ENCODE peak calls at places on chromosomes 6 and 20, in six cellular contexts. One of them, this sample, is unnamed.

GRCh38 chr6:35764238-35764896 is 12.0 kb upstream of the CLPSL2 start:
- DNase-seq in astrocyte of the spinal cord: no peak
- DNase-seq in bronchial epithelial cell: peak
- DNase-seq in WTC11: peak
- DNase-seq in GF-D8: no peak
- DNase-seq in MCF 10A: no peak
- DNase-seq in this sample: no peak

GRCh38 chr6:152571089-152571488 is 66.1 kb downstream of the SYNE1 start:
- DNase-seq in astrocyte of the spinal cord: no peak
- DNase-seq in GF-D8: no peak
- DNase-seq in bronchial epithelial cell: no peak
- DNase-seq in MCF 10A: peak
- DNase-seq in WTC11: no peak
- DNase-seq in this sample: no peak

GRCh38 chr6:140269766-140270165 is 895.3 kb upstream of the CITED2 start:
- DNase-seq in bronchial epithelial cell: peak
- DNase-seq in WTC11: no peak
- DNase-seq in astrocyte of the spinal cord: peak
- DNase-seq in GF-D8: no peak
- DNase-seq in MCF 10A: peak
- DNase-seq in this sample: no peak

GRCh38 chr6:44072959-44073611 is 54.2 kb downstream of the MRPL14 start:
- DNase-seq in MCF 10A: peak
- DNase-seq in GF-D8: no peak
- DNase-seq in WTC11: peak
- DNase-seq in astrocyte of the spinal cord: peak
- DNase-seq in bronchial epithelial cell: peak
- DNase-seq in this sample: peak

GRCh38 chr20:51022803-51023616 is at the start of gene KCNG1:
- DNase-seq in bronchial epithelial cell: peak
- DNase-seq in astrocyte of the spinal cord: peak
- DNase-seq in MCF 10A: peak
- DNase-seq in GF-D8: no peak
- DNase-seq in WTC11: peak
- DNase-seq in this sample: peak

GRCh38 chr6:53322188-53323029 is 26.3 kb downstream of the ELOVL5 start:
- DNase-seq in WTC11: no peak
- DNase-seq in bronchial epithelial cell: peak
- DNase-seq in astrocyte of the spinal cord: peak
- DNase-seq in GF-D8: no peak
- DNase-seq in MCF 10A: no peak
- DNase-seq in this sample: no peak

GRCh38 chr20:11499235-11499634 is 418.5 kb upstream of the BTBD3 start:
- DNase-seq in MCF 10A: no peak
- DNase-seq in astrocyte of the spinal cord: no peak
- DNase-seq in WTC11: no peak
- DNase-seq in bronchial epithelial cell: peak
- DNase-seq in GF-D8: no peak
- DNase-seq in this sample: no peak

GRCh38 chr6:129696843-129697242 is 13.1 kb downstream of the ARHGAP18 start:
- DNase-seq in bronchial epithelial cell: no peak
- DNase-seq in GF-D8: no peak
- DNase-seq in MCF 10A: no peak
- DNase-seq in astrocyte of the spinal cord: no peak
- DNase-seq in WTC11: no peak
- DNase-seq in this sample: no peak

GRCh38 chr6:125953502-125953875 is 3.1 kb upstream of the HINT3 start:
- DNase-seq in bronchial epithelial cell: no peak
- DNase-seq in MCF 10A: peak
- DNase-seq in GF-D8: no peak
- DNase-seq in WTC11: peak
- DNase-seq in astrocyte of the spinal cord: no peak
- DNase-seq in this sample: no peak

GRCh38 chr20:56630506-56631317 is 1.6 kb downstream of the TFAP2C start:
- DNase-seq in MCF 10A: no peak
- DNase-seq in astrocyte of the spinal cord: peak
- DNase-seq in bronchial epithelial cell: no peak
- DNase-seq in GF-D8: no peak
- DNase-seq in WTC11: peak
- DNase-seq in this sample: peak

GRCh38 chr20:19653328-19653727 is 104.7 kb upstream of the RIN2 start:
- DNase-seq in bronchial epithelial cell: no peak
- DNase-seq in MCF 10A: no peak
- DNase-seq in GF-D8: no peak
- DNase-seq in astrocyte of the spinal cord: no peak
- DNase-seq in WTC11: no peak
- DNase-seq in this sample: no peak

GRCh38 chr6:15248451-15249370 is 2.8 kb downstream of the JARID2 start:
- DNase-seq in MCF 10A: peak
- DNase-seq in GF-D8: peak
- DNase-seq in WTC11: peak
- DNase-seq in astrocyte of the spinal cord: peak
- DNase-seq in bronchial epithelial cell: peak
- DNase-seq in this sample: peak

GRCh38 chr6:47132724-47133123 is 90.6 kb upstream of the ADGRF1 start:
- DNase-seq in astrocyte of the spinal cord: no peak
- DNase-seq in MCF 10A: no peak
- DNase-seq in GF-D8: no peak
- DNase-seq in bronchial epithelial cell: no peak
- DNase-seq in WTC11: no peak
- DNase-seq in this sample: no peak

GRCh38 chr6:107061125-107062020 is 33.4 kb downstream of the MTRES1 start:
- DNase-seq in astrocyte of the spinal cord: peak
- DNase-seq in bronchial epithelial cell: peak
- DNase-seq in WTC11: peak
- DNase-seq in GF-D8: no peak
- DNase-seq in MCF 10A: no peak
- DNase-seq in this sample: no peak

GRCh38 chr6:137487947-137488735 is 6.1 kb downstream of the OLIG3 start:
- DNase-seq in MCF 10A: no peak
- DNase-seq in GF-D8: no peak
- DNase-seq in astrocyte of the spinal cord: no peak
- DNase-seq in bronchial epithelial cell: no peak
- DNase-seq in WTC11: peak
- DNase-seq in this sample: no peak

GRCh38 chr20:33477386-33478234 is 12.3 kb upstream of the CBFA2T2 start:
- DNase-seq in WTC11: peak
- DNase-seq in bronchial epithelial cell: no peak
- DNase-seq in astrocyte of the spinal cord: no peak
- DNase-seq in GF-D8: no peak
- DNase-seq in MCF 10A: no peak
- DNase-seq in this sample: no peak

GRCh38 chr20:63483834-63484233 is 11.4 kb upstream of the KCNQ2 start:
- DNase-seq in WTC11: peak
- DNase-seq in astrocyte of the spinal cord: no peak
- DNase-seq in MCF 10A: no peak
- DNase-seq in bronchial epithelial cell: no peak
- DNase-seq in GF-D8: no peak
- DNase-seq in this sample: no peak

GRCh38 chr20:18585134-18585533 is 2.7 kb upstream of the DTD1 start:
- DNase-seq in WTC11: peak
- DNase-seq in bronchial epithelial cell: peak
- DNase-seq in GF-D8: no peak
- DNase-seq in MCF 10A: peak
- DNase-seq in astrocyte of the spinal cord: peak
- DNase-seq in this sample: peak

GRCh38 chr6:82410151-82410621 is 46.6 kb downstream of the TPBG start:
- DNase-seq in MCF 10A: peak
- DNase-seq in bronchial epithelial cell: peak
- DNase-seq in GF-D8: no peak
- DNase-seq in astrocyte of the spinal cord: peak
- DNase-seq in WTC11: no peak
- DNase-seq in this sample: peak

GRCh38 chr20:52230406-52230805 is 38.8 kb upstream of the ZFP64 start:
- DNase-seq in astrocyte of the spinal cord: peak
- DNase-seq in bronchial epithelial cell: peak
- DNase-seq in WTC11: no peak
- DNase-seq in GF-D8: no peak
- DNase-seq in MCF 10A: no peak
- DNase-seq in this sample: peak

GRCh38 chr6:131112252-131112651 is 23.0 kb upstream of the AKAP7 start:
- DNase-seq in bronchial epithelial cell: no peak
- DNase-seq in WTC11: no peak
- DNase-seq in astrocyte of the spinal cord: no peak
- DNase-seq in GF-D8: no peak
- DNase-seq in MCF 10A: no peak
- DNase-seq in this sample: no peak

GRCh38 chr6:149834513-149835481 is 29.4 kb downstream of the LRP11 start:
- DNase-seq in bronchial epithelial cell: peak
- DNase-seq in GF-D8: no peak
- DNase-seq in astrocyte of the spinal cord: peak
- DNase-seq in WTC11: peak
- DNase-seq in MCF 10A: peak
- DNase-seq in this sample: peak

GRCh38 chr20:7856756-7857155 is 83.5 kb downstream of the HAO1 start:
- DNase-seq in bronchial epithelial cell: peak
- DNase-seq in WTC11: no peak
- DNase-seq in GF-D8: peak
- DNase-seq in astrocyte of the spinal cord: peak
- DNase-seq in MCF 10A: peak
- DNase-seq in this sample: peak

GRCh38 chr6:109117346-109118035 is 22.2 kb downstream of the CEP57L1 start:
- DNase-seq in astrocyte of the spinal cord: no peak
- DNase-seq in MCF 10A: peak
- DNase-seq in WTC11: no peak
- DNase-seq in GF-D8: peak
- DNase-seq in bronchial epithelial cell: peak
- DNase-seq in this sample: no peak

GRCh38 chr20:3209023-3209945 is at the start of gene ITPA:
- DNase-seq in astrocyte of the spinal cord: peak
- DNase-seq in GF-D8: peak
- DNase-seq in WTC11: peak
- DNase-seq in bronchial epithelial cell: peak
- DNase-seq in MCF 10A: peak
- DNase-seq in this sample: peak

GRCh38 chr6:106226676-106227075 is 98.9 kb downstream of the ATG5 start:
- DNase-seq in bronchial epithelial cell: no peak
- DNase-seq in GF-D8: no peak
- DNase-seq in astrocyte of the spinal cord: no peak
- DNase-seq in WTC11: no peak
- DNase-seq in MCF 10A: no peak
- DNase-seq in this sample: no peak

GRCh38 chr6:163290545-163291274 is 123.8 kb upstream of the QKI start:
- DNase-seq in bronchial epithelial cell: no peak
- DNase-seq in GF-D8: no peak
- DNase-seq in astrocyte of the spinal cord: no peak
- DNase-seq in MCF 10A: no peak
- DNase-seq in WTC11: no peak
- DNase-seq in this sample: no peak

GRCh38 chr6:142414462-142414861 is 112.7 kb downstream of the ADGRG6 start:
- DNase-seq in bronchial epithelial cell: peak
- DNase-seq in astrocyte of the spinal cord: no peak
- DNase-seq in WTC11: no peak
- DNase-seq in GF-D8: no peak
- DNase-seq in MCF 10A: no peak
- DNase-seq in this sample: no peak

GRCh38 chr20:46131396-46131795 is 13.3 kb downstream of the CD40 start:
- DNase-seq in WTC11: no peak
- DNase-seq in astrocyte of the spinal cord: peak
- DNase-seq in GF-D8: no peak
- DNase-seq in bronchial epithelial cell: no peak
- DNase-seq in MCF 10A: no peak
- DNase-seq in this sample: peak

GRCh38 chr6:109308018-109308492 is 74.2 kb downstream of the CD164 start:
- DNase-seq in WTC11: no peak
- DNase-seq in MCF 10A: peak
- DNase-seq in GF-D8: peak
- DNase-seq in astrocyte of the spinal cord: peak
- DNase-seq in bronchial epithelial cell: peak
- DNase-seq in this sample: peak

GRCh38 chr20:17419459-17419858 is 111.7 kb downstream of the BFSP1 start:
- DNase-seq in astrocyte of the spinal cord: no peak
- DNase-seq in WTC11: no peak
- DNase-seq in MCF 10A: no peak
- DNase-seq in bronchial epithelial cell: no peak
- DNase-seq in GF-D8: no peak
- DNase-seq in this sample: no peak

GRCh38 chr20:50425076-50425475 is 85.1 kb upstream of the PTPN1 start:
- DNase-seq in astrocyte of the spinal cord: no peak
- DNase-seq in WTC11: no peak
- DNase-seq in bronchial epithelial cell: no peak
- DNase-seq in GF-D8: no peak
- DNase-seq in MCF 10A: no peak
- DNase-seq in this sample: no peak

GRCh38 chr6:169074551-169074950 is 179.1 kb downstream of the THBS2 start:
- DNase-seq in MCF 10A: no peak
- DNase-seq in bronchial epithelial cell: no peak
- DNase-seq in GF-D8: no peak
- DNase-seq in WTC11: no peak
- DNase-seq in astrocyte of the spinal cord: peak
- DNase-seq in this sample: no peak